ENCODE peak calls at places on chromosomes 11 and 22, in six cellular contexts. O, Z, U, R, S and J are unnamed samples.
A peak's percentile ranks its signal among the peaks of the same experiment; 100 is the strongest.

GRCh38 chr22:30015846-30016245 is 64.4 kb upstream of the HORMAD2 start:
- DNase-seq in O (no peak), Z (peak; percentile 88), U (no peak), R (no peak), S (no peak), J (no peak)

GRCh38 chr22:43441751-43442150 is 29.9 kb downstream of the MPPED1 start:
- DNase-seq in O (no peak), Z (no peak), U (peak; percentile 37), R (no peak), S (no peak), J (no peak)

GRCh38 chr11:73396251-73396930 is 20.2 kb downstream of the RELT start:
- DNase-seq in O (no peak), Z (no peak), U (peak; percentile 64), R (no peak), S (no peak), J (no peak)

GRCh38 chr11:106853850-106854401 is 164.3 kb downstream of the GUCY1A2 start:
- DNase-seq in O (no peak), Z (no peak), U (no peak), R (no peak), S (peak; percentile 39), J (no peak)

GRCh38 chr22:39234157-39234793 is 10.5 kb downstream of the PDGFB start:
- DNase-seq in O (peak; percentile 62), Z (no peak), U (no peak), R (no peak), S (peak; percentile 86), J (no peak)

GRCh38 chr11:8658210-8658968 is 24.1 kb downstream of the TRIM66 start:
- DNase-seq in O (no peak), Z (no peak), U (no peak), R (no peak), S (no peak), J (no peak)

GRCh38 chr11:73468590-73469161 is 92.5 kb downstream of the RELT start:
- DNase-seq in O (no peak), Z (no peak), U (no peak), R (no peak), S (no peak), J (no peak)

GRCh38 chr11:122069946-122070345 is 46.1 kb downstream of the BLID start:
- DNase-seq in O (no peak), Z (no peak), U (no peak), R (no peak), S (peak; percentile 67), J (no peak)

GRCh38 chr22:37957232-37957631 is 3.7 kb downstream of the POLR2F start:
- DNase-seq in O (no peak), Z (no peak), U (no peak), R (no peak), S (no peak), J (no peak)

GRCh38 chr11:93541884-93542752 is 1.1 kb downstream of the SMCO4 start:
- DNase-seq in O (peak; percentile 60), Z (peak; percentile 52), U (peak; percentile 78), R (peak; percentile 76), S (peak; percentile 82), J (no peak)

GRCh38 chr22:50548046-50548912 is 2.6 kb downstream of the KLHDC7B start:
- DNase-seq in O (peak; percentile 67), Z (no peak), U (peak; percentile 69), R (no peak), S (peak; percentile 85), J (no peak)

GRCh38 chr22:19875531-19876313 is 21.0 kb upstream of the GNB1L start:
- DNase-seq in O (peak; percentile 14), Z (no peak), U (peak; percentile 60), R (no peak), S (peak; percentile 71), J (no peak)

GRCh38 chr22:37501610-37502341 is 15.6 kb upstream of the MFNG start:
- DNase-seq in O (peak; percentile 86), Z (peak; percentile 80), U (peak; percentile 82), R (no peak), S (peak; percentile 92), J (no peak)

GRCh38 chr11:8807544-8808225 is 103.3 kb upstream of the AKIP1 start:
- DNase-seq in O (no peak), Z (peak; percentile 81), U (no peak), R (no peak), S (peak; percentile 72), J (no peak)

GRCh38 chr22:36360871-36361383 is 26.8 kb downstream of the MYH9 start:
- DNase-seq in O (no peak), Z (no peak), U (no peak), R (no peak), S (peak; percentile 53), J (no peak)

GRCh38 chr11:10659339-10660216 is 34.0 kb downstream of the IRAG1 start:
- DNase-seq in O (no peak), Z (peak; percentile 95), U (peak; percentile 81), R (peak; percentile 75), S (peak; percentile 82), J (no peak)

GRCh38 chr11:113831314-113831713 is 44.1 kb downstream of the USP28 start:
- DNase-seq in O (no peak), Z (no peak), U (no peak), R (no peak), S (no peak), J (no peak)

GRCh38 chr11:2526808-2527381 is 82.1 kb downstream of the KCNQ1 start:
- DNase-seq in O (peak; percentile 54), Z (no peak), U (peak; percentile 83), R (peak; percentile 27), S (peak; percentile 86), J (no peak)

GRCh38 chr22:22814666-22815396 is 72.8 kb upstream of the IGLL5 start:
- DNase-seq in O (no peak), Z (no peak), U (no peak), R (no peak), S (no peak), J (no peak)

GRCh38 chr22:33162196-33162595 is 104.0 kb upstream of the SYN3 start:
- DNase-seq in O (no peak), Z (no peak), U (no peak), R (no peak), S (no peak), J (no peak)

GRCh38 chr22:50252081-50253045 is 1.3 kb upstream of the HDAC10 start:
- DNase-seq in O (peak; percentile 82), Z (no peak), U (peak; percentile 90), R (no peak), S (peak; percentile 93), J (no peak)

GRCh38 chr11:72591785-72592490 is 82.3 kb downstream of the PDE2A start:
- DNase-seq in O (no peak), Z (no peak), U (no peak), R (no peak), S (no peak), J (peak; percentile 40)

GRCh38 chr11:65968600-65969482 is 7.3 kb downstream of the SART1 start:
- DNase-seq in O (no peak), Z (no peak), U (no peak), R (no peak), S (no peak), J (no peak)

GRCh38 chr22:37623075-37624016 is 14.7 kb downstream of the GGA1 start:
- DNase-seq in O (peak; percentile 58), Z (no peak), U (peak; percentile 85), R (peak; percentile 73), S (no peak), J (peak; percentile 66)

GRCh38 chr11:4697583-4697982 is at the start of gene OR51E2:
- DNase-seq in O (no peak), Z (no peak), U (no peak), R (no peak), S (no peak), J (no peak)

GRCh38 chr11:26929806-26930517 is 64.0 kb upstream of the FIBIN start:
- DNase-seq in O (no peak), Z (no peak), U (no peak), R (no peak), S (no peak), J (no peak)

GRCh38 chr11:113273720-113274119 is 40.7 kb upstream of the TTC12 start:
- DNase-seq in O (no peak), Z (no peak), U (no peak), R (no peak), S (no peak), J (peak; percentile 87)

GRCh38 chr11:113634940-113635575 is 71.0 kb downstream of the TMPRSS5 start:
- DNase-seq in O (no peak), Z (no peak), U (no peak), R (peak; percentile 68), S (no peak), J (no peak)

GRCh38 chr11:113828186-113828585 is 47.2 kb downstream of the USP28 start:
- DNase-seq in O (no peak), Z (no peak), U (no peak), R (no peak), S (no peak), J (no peak)

GRCh38 chr11:61148016-61148640 is 13.1 kb downstream of the VPS37C start:
- DNase-seq in O (no peak), Z (no peak), U (peak; percentile 17), R (no peak), S (no peak), J (no peak)

DNA sequence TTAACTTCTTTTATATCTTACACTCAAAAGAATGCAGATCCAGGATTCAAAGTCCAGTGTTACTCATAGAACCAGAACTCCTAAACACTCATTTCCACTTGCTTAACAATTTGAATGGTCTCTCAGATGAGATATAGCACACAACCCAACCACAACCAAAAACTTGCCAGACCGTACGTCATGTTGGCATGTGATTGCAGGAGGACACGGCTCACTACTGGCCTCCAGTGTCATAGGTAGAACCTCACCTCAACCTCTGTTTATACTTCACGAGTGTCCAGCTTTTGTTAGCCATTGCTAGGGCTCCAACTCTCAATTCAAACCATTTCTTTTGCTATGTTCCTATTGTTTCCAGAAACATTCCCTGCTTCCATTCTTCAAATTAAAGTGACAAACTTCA is 58.5 kb upstream of the PDGFD start:
- DNase-seq in O (no peak), Z (no peak), U (no peak), R (no peak), S (no peak), J (no peak)
- TF ChIP-seq CTCF in O (no peak), Z (no peak), U (no peak), R (no peak), S (no peak), J (no peak)

GRCh38 chr11:17986711-17987220 is 26.1 kb downstream of the SERGEF start:
- DNase-seq in O (no peak), Z (no peak), U (no peak), R (no peak), S (no peak), J (no peak)
- TF ChIP-seq CTCF in O (no peak), Z (peak; percentile 11), U (no peak), R (no peak), S (no peak), J (no peak)

GRCh38 chr11:67731583-67731982 is 57.2 kb upstream of the ALDH3B2 start:
- DNase-seq in O (no peak), Z (no peak), U (no peak), R (no peak), S (no peak), J (no peak)

GRCh38 chr11:67732045-67732787 is 57.8 kb upstream of the ALDH3B2 start:
- DNase-seq in O (no peak), Z (no peak), U (no peak), R (peak; percentile 24), S (no peak), J (peak; percentile 58)
- TF ChIP-seq CTCF in O (peak; percentile 20), Z (peak; percentile 21), U (peak; percentile 41), R (peak; percentile 67), S (no peak), J (peak; percentile 72)

GRCh38 chr11:119044708-119045107 is 12.3 kb downstream of the HYOU1 start:
- DNase-seq in O (no peak), Z (no peak), U (no peak), R (no peak), S (peak; percentile 20), J (no peak)
- TF ChIP-seq CTCF in O (no peak), Z (no peak), U (no peak), R (no peak), S (no peak), J (peak; percentile 1)